ENCODE peak calls at places on chromosome X, in ten cellular contexts. L, G, Z, I, D, F, Y, M, S and P are unnamed samples.

GRCh38 chrX:38304010-38304409 is 23.3 kb downstream of the RPGR start:
- DNase-seq in L (no peak), G (no peak), Z (peak; percentile 44), I (no peak), D (no peak), F (no peak), Y (no peak), M (no peak), S (peak; percentile 29), P (no peak)

GRCh38 chrX:46572295-46572936 is 1.1 kb upstream of the CHST7 start:
- DNase-seq in L (no peak), G (peak; percentile 18), Z (no peak), I (no peak), D (no peak), F (no peak), Y (no peak), M (no peak), S (no peak), P (no peak)

GRCh38 chrX:150150081-150150779 is 211.9 kb upstream of the EOLA2 start:
- DNase-seq in L (no peak), G (no peak), Z (no peak), I (no peak), D (no peak), F (no peak), Y (peak; percentile 27), M (no peak), S (peak; percentile 43), P (no peak)

GRCh38 chrX:538311-538710 is 92.3 kb upstream of the SHOX start:
- DNase-seq in L (no peak), G (no peak), Z (no peak), I (no peak), D (no peak), F (no peak), Y (no peak), M (no peak), S (no peak), P (no peak)

GRCh38 chrX:53263597-53264094 is 17.7 kb downstream of the IQSEC2 start:
- DNase-seq in L (no peak), G (no peak), Z (peak; percentile 70), I (no peak), D (no peak), F (no peak), Y (no peak), M (no peak), S (peak; percentile 14), P (no peak)

GRCh38 chrX:49043987-49044281 is 777 bp upstream of the TFE3 start:
- DNase-seq in L (no peak), G (no peak), Z (no peak), I (no peak), D (no peak), F (no peak), Y (no peak), M (no peak), S (no peak), P (no peak)

GRCh38 chrX:23435575-23435974 is 100.9 kb downstream of the PTCHD1 start:
- DNase-seq in L (no peak), G (no peak), Z (no peak), I (no peak), D (no peak), F (no peak), Y (no peak), M (no peak), S (no peak), P (no peak)

GRCh38 chrX:49995021-49995731 is 72.8 kb downstream of the CLCN5 start:
- DNase-seq in L (no peak), G (no peak), Z (peak; percentile 78), I (peak; percentile 19), D (no peak), F (no peak), Y (no peak), M (peak; percentile 27), S (peak; percentile 41), P (no peak)

GRCh38 chrX:38000706-38001105 is 5.6 kb upstream of the SYTL5 start:
- DNase-seq in L (no peak), G (no peak), Z (no peak), I (no peak), D (no peak), F (no peak), Y (no peak), M (no peak), S (no peak), P (no peak)

GRCh38 chrX:109826954-109827708 is 94.1 kb upstream of the ACSL4 start:
- DNase-seq in L (no peak), G (no peak), Z (peak; percentile 72), I (no peak), D (no peak), F (no peak), Y (no peak), M (peak; percentile 44), S (peak; percentile 87), P (no peak)

GRCh38 chrX:119266364-119266995 is 30.4 kb downstream of the PGRMC1 start:
- DNase-seq in L (no peak), G (no peak), Z (peak; percentile 33), I (peak; percentile 5), D (no peak), F (peak; percentile 21), Y (peak; percentile 7), M (peak; percentile 64), S (peak; percentile 32), P (no peak)

GRCh38 chrX:69152398-69152797 is 12.9 kb downstream of the PJA1 start:
- DNase-seq in L (no peak), G (no peak), Z (peak; percentile 12), I (no peak), D (no peak), F (no peak), Y (peak; percentile 47), M (no peak), S (peak; percentile 3), P (no peak)

GRCh38 chrX:39335447-39336235 is 534.4 kb downstream of the MID1IP1 start:
- DNase-seq in L (no peak), G (no peak), Z (no peak), I (no peak), D (no peak), F (no peak), Y (no peak), M (no peak), S (no peak), P (no peak)

GRCh38 chrX:5526191-5526590 is 702.5 kb downstream of the NLGN4X start:
- DNase-seq in L (no peak), G (no peak), Z (no peak), I (no peak), D (no peak), F (no peak), Y (no peak), M (no peak), S (no peak), P (no peak)

GRCh38 chrX:68647156-68647957 is at the start of gene STARD8:
- DNase-seq in L (no peak), G (no peak), Z (peak; percentile 25), I (peak; percentile 40), D (no peak), F (peak; percentile 56), Y (no peak), M (peak; percentile 77), S (peak; percentile 61), P (no peak)

GRCh38 chrX:45774961-45775360 is 574.3 kb upstream of the DIPK2B start:
- DNase-seq in L (no peak), G (no peak), Z (peak; percentile 80), I (no peak), D (no peak), F (no peak), Y (no peak), M (no peak), S (no peak), P (no peak)

GRCh38 chrX:44914532-44915198 is 41.7 kb downstream of the KDM6A start:
- DNase-seq in L (no peak), G (no peak), Z (peak; percentile 81), I (no peak), D (no peak), F (no peak), Y (no peak), M (peak; percentile 47), S (no peak), P (no peak)

GRCh38 chrX:120446503-120446902 is 22.6 kb downstream of the LAMP2 start:
- DNase-seq in L (no peak), G (no peak), Z (peak; percentile 65), I (no peak), D (no peak), F (no peak), Y (peak; percentile 70), M (no peak), S (peak; percentile 68), P (no peak)

GRCh38 chrX:49884290-49884862 is 5.1 kb downstream of the USP27X start:
- DNase-seq in L (peak; percentile 8), G (peak; percentile 34), Z (peak; percentile 45), I (peak; percentile 44), D (no peak), F (peak; percentile 60), Y (no peak), M (peak; percentile 63), S (peak; percentile 66), P (peak; percentile 16)

GRCh38 chrX:155070663-155070974 is 317 bp downstream of the CMC4 start:
- DNase-seq in L (no peak), G (no peak), Z (no peak), I (no peak), D (no peak), F (no peak), Y (no peak), M (no peak), S (no peak), P (no peak)

GRCh38 chrX:35726176-35726575 is 72.0 kb upstream of the MAGEB16 start:
- DNase-seq in L (no peak), G (no peak), Z (peak; percentile 10), I (peak; percentile 6), D (no peak), F (no peak), Y (no peak), M (no peak), S (peak; percentile 5), P (no peak)

GRCh38 chrX:106726485-106727437 is at the start of gene RNF128:
- DNase-seq in L (no peak), G (no peak), Z (peak; percentile 7), I (peak; percentile 19), D (peak; percentile 82), F (peak; percentile 61), Y (peak; percentile 7), M (peak; percentile 65), S (peak; percentile 41), P (no peak)

GRCh38 chrX:134373736-134374135 is 86.2 kb upstream of the HPRT1 start:
- DNase-seq in L (no peak), G (no peak), Z (no peak), I (no peak), D (no peak), F (no peak), Y (no peak), M (no peak), S (no peak), P (no peak)

GRCh38 chrX:125782184-125782583 is 383.9 kb downstream of the DCAF12L2 start:
- DNase-seq in L (no peak), G (no peak), Z (no peak), I (no peak), D (no peak), F (no peak), Y (no peak), M (no peak), S (no peak), P (no peak)